ENCODE peak calls at places on chromosome 1, in four cellular contexts. One of them, this sample, is unnamed.

GRCh38 chr1:59415286-59415850 is 118.5 kb downstream of the FGGY start:
- DNase-seq in fibroblast of the conjunctiva: no peak
- DNase-seq in head of caudate nucleus: no peak
- DNase-seq in fibroblast of pulmonary artery: no peak
- DNase-seq in this sample: no peak

GRCh38 chr1:149848811-149849210 is 50.6 kb upstream of the BOLA1 start:
- DNase-seq in fibroblast of the conjunctiva: no peak
- DNase-seq in head of caudate nucleus: no peak
- DNase-seq in fibroblast of pulmonary artery: no peak
- DNase-seq in this sample: no peak

GRCh38 chr1:208107817-208108608 is 136.2 kb downstream of the PLXNA2 start:
- DNase-seq in fibroblast of the conjunctiva: peak
- DNase-seq in head of caudate nucleus: no peak
- DNase-seq in fibroblast of pulmonary artery: peak
- DNase-seq in this sample: no peak

GRCh38 chr1:40981702-40982448 is 2.4 kb downstream of the CTPS1 start:
- DNase-seq in fibroblast of the conjunctiva: no peak
- DNase-seq in head of caudate nucleus: no peak
- DNase-seq in fibroblast of pulmonary artery: peak
- DNase-seq in this sample: no peak

GRCh38 chr1:81799939-81800740 is 594 bp upstream of the ADGRL2 start:
- DNase-seq in fibroblast of the conjunctiva: peak
- DNase-seq in head of caudate nucleus: peak
- DNase-seq in fibroblast of pulmonary artery: peak
- DNase-seq in this sample: no peak

GRCh38 chr1:212284332-212284743 is 872 bp upstream of the PPP2R5A start:
- DNase-seq in fibroblast of the conjunctiva: no peak
- DNase-seq in head of caudate nucleus: no peak
- DNase-seq in fibroblast of pulmonary artery: peak
- DNase-seq in this sample: no peak

GRCh38 chr1:37759451-37759850 is 5.5 kb downstream of the EPHA10 start:
- DNase-seq in fibroblast of the conjunctiva: no peak
- DNase-seq in head of caudate nucleus: no peak
- DNase-seq in fibroblast of pulmonary artery: no peak
- DNase-seq in this sample: no peak

GRCh38 chr1:64242895-64243756 is 39.7 kb downstream of the UBE2U start:
- DNase-seq in fibroblast of the conjunctiva: peak
- DNase-seq in head of caudate nucleus: no peak
- DNase-seq in fibroblast of pulmonary artery: peak
- DNase-seq in this sample: peak

GRCh38 chr1:938711-939504 is 15.2 kb downstream of the SAMD11 start:
- DNase-seq in fibroblast of the conjunctiva: no peak
- DNase-seq in head of caudate nucleus: no peak
- DNase-seq in fibroblast of pulmonary artery: no peak
- DNase-seq in this sample: no peak

GRCh38 chr1:212600980-212601379 is 7.6 kb upstream of the ATF3 start:
- DNase-seq in fibroblast of the conjunctiva: no peak
- DNase-seq in head of caudate nucleus: no peak
- DNase-seq in fibroblast of pulmonary artery: no peak
- DNase-seq in this sample: no peak

GRCh38 chr1:162854245-162854860 is 6.6 kb downstream of the CCDC190 start:
- DNase-seq in fibroblast of the conjunctiva: peak
- DNase-seq in head of caudate nucleus: peak
- DNase-seq in fibroblast of pulmonary artery: peak
- DNase-seq in this sample: peak

This sample was measured in midbrain.